ENCODE peak calls at places on chromosomes 2 and 18, in eight cellular contexts. S is pancreas, O is progenitor cell of endocrine pancreas, X is NCI-H1105, A is HFF-Myc, R is iris pigment epithelial cell, B is amygdala, Y is BE2C. J is an unnamed sample.

GRCh38 chr2:220296174-220296573 is 668.7 kb downstream of the SLC4A3 start:
- DNase-seq in S (no peak), O (no peak), X (no peak), A (no peak), R (no peak), B (no peak), Y (no peak), J (no peak)

GRCh38 chr2:24238158-24238557 is 63.3 kb downstream of the FAM228A start:
- DNase-seq in S (no peak), O (no peak), X (peak), A (no peak), R (no peak), B (no peak), Y (no peak), J (no peak)

GRCh38 chr2:215784371-215784783 is 229.0 kb downstream of the MREG start:
- DNase-seq in S (no peak), O (no peak), X (no peak), A (peak), R (peak), B (no peak), Y (no peak), J (no peak)

GRCh38 chr2:25844089-25844488 is 34.2 kb downstream of the ASXL2 start:
- DNase-seq in S (no peak), O (no peak), X (no peak), A (no peak), R (peak), B (no peak), Y (peak), J (no peak)

GRCh38 chr2:20330202-20330601 is 20.4 kb downstream of the PUM2 start:
- DNase-seq in S (no peak), O (no peak), X (no peak), A (no peak), R (no peak), B (no peak), Y (no peak), J (no peak)

GRCh38 chr2:37827911-37828411 is 97.1 kb upstream of the RMDN2 start:
- DNase-seq in S (no peak), O (no peak), X (no peak), A (peak), R (peak), B (no peak), Y (no peak), J (no peak)

GRCh38 chr2:66571873-66572272 is 136.9 kb downstream of the MEIS1 start:
- DNase-seq in S (no peak), O (no peak), X (no peak), A (no peak), R (no peak), B (no peak), Y (no peak), J (no peak)

GRCh38 chr2:39059366-39059952 is 61.4 kb downstream of the SOS1 start:
- DNase-seq in S (no peak), O (no peak), X (peak), A (peak), R (peak), B (no peak), Y (no peak), J (peak)

GRCh38 chr2:44130441-44130840 is 38.2 kb upstream of the PPM1B start:
- DNase-seq in S (no peak), O (no peak), X (no peak), A (no peak), R (peak), B (no peak), Y (no peak), J (no peak)

GRCh38 chr2:10188211-10188610 is 65.7 kb downstream of the RRM2 start:
- DNase-seq in S (no peak), O (peak), X (no peak), A (no peak), R (peak), B (no peak), Y (peak), J (no peak)

GRCh38 chr2:40032650-40033319 is 253.7 kb upstream of the THUMPD2 start:
- DNase-seq in S (no peak), O (no peak), X (no peak), A (no peak), R (peak), B (no peak), Y (no peak), J (no peak)

GRCh38 chr2:30455339-30455738 is 8.3 kb downstream of the LCLAT1 start:
- DNase-seq in S (no peak), O (no peak), X (no peak), A (no peak), R (no peak), B (no peak), Y (no peak), J (no peak)

GRCh38 chr18:43661570-43661969 is 384.3 kb upstream of the SYT4 start:
- DNase-seq in S (no peak), O (no peak), X (peak), A (peak), R (peak), B (no peak), Y (peak), J (no peak)

GRCh38 chr2:54520687-54521086 is 64.6 kb downstream of the SPTBN1 start:
- DNase-seq in S (no peak), O (no peak), X (no peak), A (peak), R (peak), B (no peak), Y (no peak), J (no peak)

GRCh38 chr2:205193121-205193520 is 489.2 kb upstream of the NRP2 start:
- DNase-seq in S (no peak), O (no peak), X (no peak), A (no peak), R (no peak), B (no peak), Y (peak), J (no peak)

GRCh38 chr2:65557616-65558573 is 125.5 kb upstream of the SPRED2 start:
- DNase-seq in S (no peak), O (no peak), X (no peak), A (no peak), R (no peak), B (no peak), Y (no peak), J (no peak)

GRCh38 chr2:97995026-97995733 is 568 bp downstream of the TMEM131 start:
- DNase-seq in S (peak), O (peak), X (peak), A (no peak), R (peak), B (peak), Y (no peak), J (peak)

GRCh38 chr2:65397122-65397521 is 35.3 kb downstream of the SPRED2 start:
- DNase-seq in S (no peak), O (no peak), X (no peak), A (no peak), R (peak), B (no peak), Y (no peak), J (no peak)

GRCh38 chr2:116133563-116133962 is 1680.9 kb upstream of the DDX18 start:
- DNase-seq in S (no peak), O (no peak), X (no peak), A (no peak), R (no peak), B (no peak), Y (no peak), J (no peak)

GRCh38 chr2:152762202-152762601 is 43.8 kb downstream of the ARL6IP6 start:
- DNase-seq in S (no peak), O (no peak), X (no peak), A (no peak), R (peak), B (no peak), Y (no peak), J (no peak)

GRCh38 chr18:59861963-59862819 is 37.6 kb upstream of the PMAIP1 start:
- DNase-seq in S (no peak), O (no peak), X (no peak), A (no peak), R (no peak), B (no peak), Y (no peak), J (no peak)

GRCh38 chr2:121567452-121567851 is 36.8 kb downstream of the RNU4ATAC start:
- DNase-seq in S (no peak), O (no peak), X (no peak), A (no peak), R (no peak), B (no peak), Y (no peak), J (no peak)

GRCh38 chr2:210233487-210233886 is 8.2 kb upstream of the ACADL start:
- DNase-seq in S (peak), O (no peak), X (no peak), A (no peak), R (no peak), B (no peak), Y (no peak), J (no peak)

GRCh38 chr2:102187191-102188150 is 648 bp downstream of the IL1RL2 start:
- DNase-seq in S (peak), O (no peak), X (no peak), A (no peak), R (peak), B (peak), Y (no peak), J (no peak)

GRCh38 chr2:197700960-197701359 is 4.2 kb upstream of the MARS2 start:
- DNase-seq in S (no peak), O (no peak), X (no peak), A (no peak), R (no peak), B (no peak), Y (no peak), J (no peak)

GRCh38 chr2:207254526-207255464 is 89.0 kb upstream of the KLF7 start:
- DNase-seq in S (no peak), O (no peak), X (no peak), A (no peak), R (peak), B (no peak), Y (peak), J (no peak)

GRCh38 chr2:535222-535621 is 142.0 kb downstream of the TMEM18 start:
- DNase-seq in S (no peak), O (no peak), X (no peak), A (no peak), R (peak), B (no peak), Y (no peak), J (no peak)

GRCh38 chr2:184767059-184767458 is 168.7 kb downstream of the ZNF804A start:
- DNase-seq in S (no peak), O (no peak), X (no peak), A (no peak), R (no peak), B (no peak), Y (no peak), J (no peak)

GRCh38 chr2:201558232-201558631 is 85.1 kb downstream of the TMEM237 start:
- DNase-seq in S (no peak), O (no peak), X (no peak), A (no peak), R (no peak), B (no peak), Y (no peak), J (no peak)

GRCh38 chr2:17958486-17959092 is 80.1 kb downstream of the KCNS3 start:
- DNase-seq in S (no peak), O (no peak), X (no peak), A (no peak), R (no peak), B (no peak), Y (no peak), J (no peak)

GRCh38 chr18:9542924-9543323 is 67.6 kb downstream of the RALBP1 start:
- DNase-seq in S (no peak), O (no peak), X (no peak), A (no peak), R (no peak), B (no peak), Y (no peak), J (no peak)

GRCh38 chr18:8800041-8800441 is 94.7 kb downstream of the MTCL1 start:
- DNase-seq in S (peak), O (no peak), X (no peak), A (no peak), R (no peak), B (no peak), Y (no peak), J (no peak)

GRCh38 chr18:77008576-77009315 is 123.8 kb downstream of the MBP start:
- DNase-seq in S (no peak), O (no peak), X (no peak), A (no peak), R (no peak), B (no peak), Y (no peak), J (no peak)

GRCh38 chr2:219457784-219458369 is 23.2 kb downstream of the SPEG start:
- DNase-seq in S (no peak), O (no peak), X (no peak), A (no peak), R (no peak), B (no peak), Y (peak), J (no peak)

GRCh38 chr18:49618741-49619392 is 57.0 kb downstream of the LIPG start:
- DNase-seq in S (no peak), O (no peak), X (no peak), A (no peak), R (no peak), B (no peak), Y (no peak), J (no peak)

GRCh38 chr2:47061989-47062678 is 93.0 kb downstream of the STPG4 start:
- DNase-seq in S (no peak), O (no peak), X (no peak), A (no peak), R (no peak), B (no peak), Y (peak), J (peak)

GRCh38 chr2:73175663-73176204 is 26.6 kb upstream of the NOTO start:
- DNase-seq in S (peak), O (peak), X (peak), A (no peak), R (peak), B (peak), Y (peak), J (peak)